ENCODE peak calls at places on chromosomes 3 and 15, in eight cellular contexts. S is NCI-H1092; T is stimulated activated CD4-positive, alpha-beta T cell treated with anti-CD3 and anti-CD28 coated beads, Interleukin-2, amount 100 ng/mL, for 48 hours; L is T-helper 2 cell; D is HS-5; U is GM23248; I is GM13977; Q is NCI-H1417. V is an unnamed sample.
A peak's percentile ranks its signal among the peaks of the same experiment; 100 is the strongest.

GRCh38 chr3:166291510-166291909 is 454.3 kb upstream of the BCHE start:
- DNase-seq in S (no peak), Q (peak; percentile 18), D (no peak), T (no peak), I (no peak), U (no peak), L (no peak), V (no peak)

GRCh38 chr3:14150491-14151230 is 25.8 kb downstream of the TMEM43 start:
- DNase-seq in L (no peak), Q (no peak), I (no peak), U (peak; percentile 58), T (no peak), D (no peak), S (no peak), V (no peak)

GRCh38 chr3:143192193-143192592 is 72.6 kb downstream of the CHST2 start:
- DNase-seq in D (no peak), Q (no peak), T (no peak), L (no peak), S (no peak), U (no peak), I (no peak), V (no peak)

GRCh38 chr15:62618432-62618831 is 424.1 kb upstream of the TPM1 start:
- DNase-seq in Q (no peak), D (peak; percentile 79), U (peak; percentile 94), T (no peak), L (no peak), I (no peak), S (no peak), V (no peak)

GRCh38 chr3:71063768-71064287 is 519.7 kb downstream of the FOXP1 start:
- DNase-seq in S (no peak), D (no peak), T (peak; percentile 43), U (peak; percentile 54), Q (peak; percentile 53), L (no peak), I (peak; percentile 33), V (no peak)

GRCh38 chr3:129662230-129662629 is 55.8 kb upstream of the PLXND1 start:
- DNase-seq in S (no peak), D (no peak), Q (no peak), U (peak; percentile 31), L (no peak), T (no peak), I (no peak), V (no peak)

GRCh38 chr3:105406268-105406667 is 39.6 kb downstream of the ALCAM start:
- DNase-seq in D (no peak), U (no peak), Q (no peak), I (no peak), L (no peak), T (no peak), S (no peak), V (no peak)

GRCh38 chr3:134874737-134875413 is 79.8 kb downstream of the EPHB1 start:
- DNase-seq in T (no peak), S (peak; percentile 17), I (no peak), D (no peak), L (no peak), U (peak; percentile 9), Q (peak; percentile 7), V (no peak)

GRCh38 chr3:126130981-126131750 is 47.2 kb upstream of the SLC41A3 start:
- DNase-seq in D (no peak), T (no peak), L (no peak), Q (no peak), S (no peak), U (no peak), I (no peak), V (peak; percentile 29)

GRCh38 chr3:10501664-10502052 is 3.7 kb downstream of the ATP2B2 start:
- DNase-seq in L (no peak), U (no peak), S (no peak), I (no peak), T (no peak), Q (no peak), D (no peak), V (peak; percentile 6)

GRCh38 chr15:31571676-31572075 is 245.0 kb downstream of the KLF13 start:
- DNase-seq in D (no peak), U (peak; percentile 28), L (no peak), Q (peak; percentile 13), I (no peak), S (no peak), T (no peak), V (no peak)

GRCh38 chr3:195035345-195036202 is 235.4 kb downstream of the XXYLT1 start:
- DNase-seq in L (no peak), S (no peak), I (no peak), U (no peak), T (no peak), Q (no peak), D (no peak), V (no peak)

GRCh38 chr3:120033594-120033993 is 60.7 kb downstream of the GSK3B start:
- DNase-seq in L (no peak), Q (no peak), U (no peak), T (no peak), S (no peak), I (no peak), D (no peak), V (no peak)

GRCh38 chr3:105829879-105830622 is 38.8 kb downstream of the CBLB start:
- DNase-seq in T (no peak), I (no peak), L (no peak), U (peak; percentile 61), Q (no peak), D (no peak), S (no peak), V (no peak)

GRCh38 chr3:185711255-185711870 is 113.5 kb downstream of the IGF2BP2 start:
- DNase-seq in S (no peak), L (no peak), T (no peak), D (no peak), Q (no peak), I (no peak), U (peak; percentile 79), V (no peak)

GRCh38 chr3:110583373-110583935 is 488.2 kb upstream of the NECTIN3 start:
- DNase-seq in I (no peak), D (no peak), L (no peak), Q (no peak), S (no peak), U (peak; percentile 57), T (no peak), V (no peak)

GRCh38 chr3:37559461-37559860 is 302.2 kb upstream of the CTDSPL start:
- DNase-seq in U (peak; percentile 44), T (no peak), L (no peak), D (peak; percentile 73), S (no peak), I (no peak), Q (peak; percentile 26), V (no peak)

GRCh38 chr3:60932669-60933068 is 318.6 kb downstream of the FHIT start:
- DNase-seq in T (no peak), Q (no peak), L (no peak), U (peak; percentile 44), S (no peak), D (no peak), I (no peak), V (no peak)

GRCh38 chr15:43868412-43868811 is 41.6 kb downstream of the WDR76 start:
- DNase-seq in Q (no peak), I (no peak), D (no peak), L (no peak), U (no peak), S (no peak), T (no peak), V (no peak)

GRCh38 chr15:63492541-63493077 is 11.8 kb upstream of the USP3 start:
- DNase-seq in U (peak; percentile 80), S (no peak), I (no peak), Q (no peak), T (no peak), L (no peak), D (no peak), V (no peak)

GRCh38 chr3:124781706-124782376 is 51.6 kb downstream of the UMPS start:
- DNase-seq in I (no peak), D (no peak), S (no peak), L (no peak), U (no peak), Q (no peak), T (no peak), V (no peak)

GRCh38 chr3:14511971-14512943 is 27.9 kb downstream of the GRIP2 start:
- DNase-seq in S (no peak), T (no peak), D (no peak), U (no peak), L (no peak), I (no peak), Q (no peak), V (no peak)

GRCh38 chr3:150945226-150945625 is 27.3 kb downstream of the CLRN1 start:
- DNase-seq in U (peak; percentile 82), Q (no peak), S (no peak), L (no peak), T (no peak), D (peak; percentile 75), I (no peak), V (no peak)

GRCh38 chr15:89416339-89417183 is 79.8 kb downstream of the RHCG start:
- DNase-seq in U (peak; percentile 83), I (peak; percentile 94), T (peak; percentile 81), D (no peak), Q (peak; percentile 64), L (peak; percentile 27), S (peak; percentile 45), V (peak; percentile 84)

GRCh38 chr15:98981851-98982722 is 25.5 kb downstream of the PGPEP1L start:
- DNase-seq in U (peak; percentile 48), T (no peak), I (peak; percentile 73), Q (no peak), S (no peak), D (no peak), L (no peak), V (no peak)

GRCh38 chr3:167102071-167102470 is 278.0 kb downstream of the ZBBX start:
- DNase-seq in D (no peak), T (no peak), I (no peak), Q (no peak), L (no peak), U (no peak), S (no peak), V (no peak)

GRCh38 chr15:82710208-82710555 is 507 bp upstream of the AP3B2 start:
- DNase-seq in I (no peak), T (no peak), D (no peak), U (no peak), S (no peak), L (no peak), Q (no peak), V (no peak)

GRCh38 chr3:188918086-188918485 is 253.7 kb upstream of the TPRG1 start:
- DNase-seq in S (no peak), I (no peak), T (no peak), Q (no peak), L (no peak), D (no peak), U (no peak), V (no peak)

V was measured in aorta.